ENCODE peak calls at places on chromosomes 11 and 22, in five cellular contexts. R is midbrain, T is heart left ventricle, V is choroid plexus epithelial cell, B is thoracic aorta. N is an unnamed sample.
A peak's percentile ranks its signal among the peaks of the same experiment; 100 is the strongest.

GRCh38 chr11:1193326-1194230 is 29.3 kb upstream of the MUC5B start:
- DNase-seq in R (no peak), T (peak; percentile 14), V (no peak), B (no peak), N (no peak)

GRCh38 chr22:46372686-46373085 is 37.2 kb downstream of the TRMU start:
- DNase-seq in R (no peak), T (no peak), V (no peak), B (no peak), N (no peak)

GRCh38 chr11:80872116-80872728 is 1431.4 kb upstream of the TENM4 start:
- DNase-seq in R (no peak), T (no peak), V (no peak), B (no peak), N (no peak)

GRCh38 chr22:21591695-21592094 is 24.2 kb downstream of the UBE2L3 start:
- DNase-seq in R (no peak), T (peak; percentile 49), V (no peak), B (peak; percentile 18), N (no peak)

GRCh38 chr11:77071671-77072605 is 5.2 kb downstream of the CAPN5 start:
- DNase-seq in R (no peak), T (no peak), V (peak; percentile 24), B (no peak), N (no peak)

GRCh38 chr22:39215070-39215396 is 29.7 kb downstream of the PDGFB start:
- DNase-seq in R (no peak), T (no peak), V (no peak), B (no peak), N (no peak)

GRCh38 chr11:32379714-32380113 is 55.6 kb downstream of the WT1 start:
- DNase-seq in R (no peak), T (no peak), V (no peak), B (no peak), N (no peak)

GRCh38 chr22:38221908-38222796 is 20.4 kb downstream of the MAFF start:
- DNase-seq in R (no peak), T (no peak), V (no peak), B (no peak), N (no peak)

GRCh38 chr11:60750911-60751310 is 5.8 kb upstream of the MS4A15 start:
- DNase-seq in R (no peak), T (no peak), V (no peak), B (no peak), N (no peak)

GRCh38 chr11:1371026-1371325 is 18.8 kb upstream of the BRSK2 start:
- DNase-seq in R (no peak), T (no peak), V (no peak), B (no peak), N (no peak)

GRCh38 chr22:49026476-49027121 is 801.1 kb downstream of the BRD1 start:
- DNase-seq in R (peak; percentile 40), T (no peak), V (no peak), B (no peak), N (no peak)

GRCh38 chr11:59680287-59681154 is 11.7 kb upstream of the PATL1 start:
- DNase-seq in R (no peak), T (peak; percentile 62), V (peak; percentile 93), B (no peak), N (peak; percentile 83)

GRCh38 chr11:6799402-6799801 is at the start of gene OR6A2:
- DNase-seq in R (no peak), T (no peak), V (peak; percentile 20), B (no peak), N (no peak)

GRCh38 chr11:118696673-118697226 is 17.3 kb upstream of the TREH start:
- DNase-seq in R (no peak), T (no peak), V (no peak), B (no peak), N (no peak)

GRCh38 chr11:74388678-74389327 is 9.4 kb downstream of the PGM2L1 start:
- DNase-seq in R (peak; percentile 84), T (peak; percentile 22), V (peak; percentile 74), B (peak; percentile 19), N (peak; percentile 57)

GRCh38 chr22:43985532-43985931 is 30.3 kb downstream of the SAMM50 start:
- DNase-seq in R (peak; percentile 44), T (no peak), V (no peak), B (no peak), N (no peak)

GRCh38 chr11:130706572-130706971 is 209.7 kb downstream of the SNX19 start:
- DNase-seq in R (no peak), T (no peak), V (peak; percentile 43), B (no peak), N (no peak)

GRCh38 chr22:39966522-39966921 is 6.3 kb downstream of the TMA7B start:
- DNase-seq in R (no peak), T (no peak), V (no peak), B (no peak), N (no peak)

GRCh38 chr11:8329336-8329735 is 65.7 kb upstream of the LMO1 start:
- DNase-seq in R (no peak), T (no peak), V (no peak), B (no peak), N (no peak)

GRCh38 chr22:47954107-47954506 is 1191.7 kb downstream of the TBC1D22A start:
- DNase-seq in R (no peak), T (no peak), V (no peak), B (no peak), N (no peak)

GRCh38 chr11:105734422-105734821 is 124.5 kb downstream of the GRIA4 start:
- DNase-seq in R (no peak), T (no peak), V (no peak), B (no peak), N (no peak)

GRCh38 chr22:23289851-23290724 is 109.8 kb downstream of the BCR start:
- DNase-seq in R (peak; percentile 21), T (no peak), V (peak; percentile 70), B (no peak), N (peak; percentile 52)

GRCh38 chr11:43936081-43936480 is 6.4 kb upstream of the C11orf96 start:
- DNase-seq in R (no peak), T (no peak), V (no peak), B (no peak), N (no peak)

GRCh38 chr11:3085052-3085451 is 27.8 kb upstream of the CARS1 start:
- DNase-seq in R (no peak), T (no peak), V (no peak), B (no peak), N (no peak)

GRCh38 chr11:103406357-103406756 is 297.1 kb downstream of the DYNC2H1 start:
- DNase-seq in R (no peak), T (no peak), V (no peak), B (no peak), N (no peak)

GRCh38 chr22:41191467-41191866 is 13.6 kb upstream of the L3MBTL2 start:
- DNase-seq in R (no peak), T (no peak), V (no peak), B (no peak), N (no peak)

GRCh38 chr22:23256986-23257888 is 76.9 kb downstream of the BCR start:
- DNase-seq in R (no peak), T (peak; percentile 70), V (peak; percentile 18), B (peak; percentile 65), N (no peak)

GRCh38 chr11:61004037-61004641 is 32.7 kb downstream of the CD6 start:
- DNase-seq in R (no peak), T (no peak), V (peak; percentile 34), B (no peak), N (peak; percentile 47)

GRCh38 chr22:50739894-50740293 is 1.9 kb downstream of the ACR start:
- DNase-seq in R (no peak), T (peak; percentile 13), V (no peak), B (no peak), N (no peak)

GRCh38 chr11:75319035-75319877 is 32.2 kb downstream of the ARRB1 start:
- DNase-seq in R (no peak), T (no peak), V (no peak), B (no peak), N (no peak)

GRCh38 chr11:3010521-3011275 is 18.6 kb upstream of the NAP1L4 start:
- DNase-seq in R (no peak), T (no peak), V (peak; percentile 82), B (no peak), N (no peak)

GRCh38 chr11:1129666-1130160 is 28.0 kb upstream of the MUC5AC start:
- DNase-seq in R (no peak), T (no peak), V (no peak), B (no peak), N (no peak)

GRCh38 chr11:97419729-97420128 is 1029.9 kb downstream of the JRKL start:
- DNase-seq in R (no peak), T (no peak), V (no peak), B (no peak), N (no peak)

GRCh38 chr11:83033972-83034672 is 37.6 kb downstream of the RAB30 start:
- DNase-seq in R (peak; percentile 64), T (peak; percentile 26), V (peak; percentile 51), B (no peak), N (no peak)

GRCh38 chr22:20244744-20245576 is 23.2 kb downstream of the RTN4R start:
- DNase-seq in R (no peak), T (no peak), V (no peak), B (no peak), N (peak; percentile 75)

GRCh38 chr11:75453916-75454655 is 21.1 kb upstream of the KLHL35 start:
- DNase-seq in R (no peak), T (no peak), V (peak; percentile 62), B (no peak), N (no peak)

GRCh38 chr22:24496661-24497060 is 1.5 kb downstream of the UPB1 start:
- DNase-seq in R (no peak), T (no peak), V (no peak), B (no peak), N (no peak)

GRCh38 chr11:122033193-122033592 is 82.8 kb downstream of the BLID start:
- DNase-seq in R (no peak), T (no peak), V (no peak), B (no peak), N (no peak)

N was measured in naive thymus-derived CD8-positive, alpha-beta T cell.